ENCODE peak calls at places on chromosomes 13 and 19, in four cellular contexts. One of them, this sample, is unnamed.

GRCh38 chr19:33795370-33796163 is 1.1 kb upstream of the KCTD15 start:
- DNase-seq in IMR-90: peak; percentile 75
- DNase-seq in neuronal stem cell: peak; percentile 88
- DNase-seq in H9: peak; percentile 88
- DNase-seq in this sample: peak; percentile 94

GRCh38 chr13:113623491-113624234 is 34.3 kb downstream of the ATP4B start:
- DNase-seq in H9: no peak
- DNase-seq in IMR-90: no peak
- DNase-seq in neuronal stem cell: no peak
- DNase-seq in this sample: no peak

GRCh38 chr13:65461590-65461989 is 1768.5 kb downstream of the PCDH9 start:
- DNase-seq in neuronal stem cell: no peak
- DNase-seq in IMR-90: peak; percentile 83
- DNase-seq in H9: no peak
- DNase-seq in this sample: peak; percentile 6

GRCh38 chr19:28737021-28737525 is 475.9 kb downstream of the UQCRFS1 start:
- DNase-seq in H9: no peak
- DNase-seq in neuronal stem cell: no peak
- DNase-seq in IMR-90: peak; percentile 44
- DNase-seq in this sample: peak; percentile 32

GRCh38 chr13:100533588-100534041 is 55.0 kb downstream of the GGACT start:
- DNase-seq in IMR-90: no peak
- DNase-seq in neuronal stem cell: no peak
- DNase-seq in H9: no peak
- DNase-seq in this sample: no peak

GRCh38 chr13:90414691-90415596 is 932.5 kb upstream of the MIR17HG start:
- DNase-seq in H9: no peak
- DNase-seq in neuronal stem cell: no peak
- DNase-seq in IMR-90: peak; percentile 81
- DNase-seq in this sample: peak; percentile 84

GRCh38 chr13:73585236-73585635 is 526.4 kb downstream of the KLF5 start:
- DNase-seq in neuronal stem cell: no peak
- DNase-seq in IMR-90: no peak
- DNase-seq in H9: no peak
- DNase-seq in this sample: no peak

GRCh38 chr13:29140277-29140676 is 320.1 kb downstream of the MTUS2 start:
- DNase-seq in H9: no peak
- DNase-seq in neuronal stem cell: no peak
- DNase-seq in IMR-90: no peak
- DNase-seq in this sample: peak; percentile 60

GRCh38 chr13:32587014-32587773 is 942 bp downstream of the PDS5B start:
- DNase-seq in H9: peak; percentile 47
- DNase-seq in IMR-90: peak; percentile 62
- DNase-seq in neuronal stem cell: peak; percentile 51
- DNase-seq in this sample: peak; percentile 72

GRCh38 chr19:2361259-2362038 is 1.4 kb downstream of the TMPRSS9 start:
- DNase-seq in H9: no peak
- DNase-seq in IMR-90: no peak
- DNase-seq in neuronal stem cell: no peak
- DNase-seq in this sample: no peak

GRCh38 chr13:27822258-27822872 is 30.1 kb downstream of the GSX1 start:
- DNase-seq in H9: no peak
- DNase-seq in IMR-90: no peak
- DNase-seq in neuronal stem cell: no peak
- DNase-seq in this sample: no peak

GRCh38 chr13:53778937-53779336 is 750.3 kb downstream of the OLFM4 start:
- DNase-seq in H9: no peak
- DNase-seq in IMR-90: no peak
- DNase-seq in neuronal stem cell: no peak
- DNase-seq in this sample: peak; percentile 22

GRCh38 chr19:2624537-2625091 is 77.9 kb downstream of the GNG7 start:
- DNase-seq in IMR-90: no peak
- DNase-seq in H9: peak; percentile 83
- DNase-seq in neuronal stem cell: no peak
- DNase-seq in this sample: peak; percentile 90

GRCh38 chr19:35718345-35719041 is 690 bp downstream of the KMT2B start:
- DNase-seq in neuronal stem cell: peak; percentile 21
- DNase-seq in H9: no peak
- DNase-seq in IMR-90: no peak
- DNase-seq in this sample: peak; percentile 28

GRCh38 chr19:35715981-35716734 is 1.6 kb upstream of the KMT2B start:
- DNase-seq in IMR-90: peak; percentile 30
- DNase-seq in neuronal stem cell: no peak
- DNase-seq in H9: no peak
- DNase-seq in this sample: no peak

GRCh38 chr19:35716985-35717664 is 678 bp upstream of the KMT2B start:
- DNase-seq in neuronal stem cell: peak; percentile 95
- DNase-seq in H9: peak; percentile 95
- DNase-seq in IMR-90: peak; percentile 94
- DNase-seq in this sample: peak; percentile 98

GRCh38 chr19:35716735-35716984 is 1.1 kb upstream of the KMT2B start:
- DNase-seq in IMR-90: no peak
- DNase-seq in H9: no peak
- DNase-seq in neuronal stem cell: no peak
- DNase-seq in this sample: no peak

DNA sequence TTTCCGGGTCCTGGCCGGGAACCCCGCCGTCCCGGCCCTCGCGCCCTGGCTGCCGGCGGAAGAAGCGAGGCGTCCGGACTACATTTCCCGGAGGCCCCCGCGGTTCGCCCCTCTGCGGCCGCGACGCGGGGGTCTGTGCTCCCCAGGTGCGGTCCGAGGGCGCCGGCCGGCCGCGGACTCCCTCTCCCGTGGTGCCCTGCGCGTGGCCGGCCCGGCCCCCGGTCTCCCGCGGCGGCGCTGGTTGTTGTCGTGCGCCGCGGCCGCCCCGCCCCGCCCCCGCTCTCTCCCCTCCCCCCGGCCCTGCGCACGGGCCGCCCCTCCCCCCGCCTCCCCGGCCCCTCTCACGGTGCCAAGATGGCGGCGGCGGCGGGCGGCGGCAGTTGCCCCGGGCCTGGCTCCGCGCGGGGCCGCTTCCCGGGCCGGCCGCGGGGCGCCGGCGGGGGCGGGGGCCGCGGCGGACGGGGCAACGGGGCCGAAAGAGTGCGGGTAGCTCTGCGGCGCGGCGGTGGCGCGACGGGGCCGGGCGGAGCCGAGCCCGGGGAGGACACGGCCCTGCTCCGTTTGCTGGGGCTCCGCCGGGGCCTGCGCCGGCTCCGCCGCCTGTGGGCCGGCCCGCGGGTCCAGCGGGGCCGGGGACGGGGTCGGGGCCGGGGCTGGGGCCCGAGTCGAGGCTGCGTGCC is at the start of gene KMT2B:
- DNase-seq in H9: peak; percentile 98
- DNase-seq in neuronal stem cell: no peak
- DNase-seq in IMR-90: no peak
- DNase-seq in this sample: no peak
- H2BK5ac ChIP-seq in H9: no peak within 1 kb of the TSS
- H2BK5ac ChIP-seq in neuronal stem cell: peak within 1 kb of the TSS; percentile 98
- H2BK5ac ChIP-seq in IMR-90: peak within 1 kb of the TSS; percentile 71
- H2BK5ac ChIP-seq in this sample: peak within 1 kb of the TSS; percentile 45

GRCh38 chr19:7458675-7459074 is 30.2 kb downstream of the PEX11G start:
- DNase-seq in H9: no peak
- DNase-seq in IMR-90: no peak
- DNase-seq in neuronal stem cell: no peak
- DNase-seq in this sample: no peak

GRCh38 chr19:7459773-7460172 is 29.1 kb downstream of the PEX11G start:
- DNase-seq in neuronal stem cell: no peak
- DNase-seq in H9: no peak
- DNase-seq in IMR-90: no peak
- DNase-seq in this sample: no peak

GRCh38 chr19:7460562-7460966 is 28.3 kb downstream of the PEX11G start:
- DNase-seq in H9: no peak
- DNase-seq in neuronal stem cell: no peak
- DNase-seq in IMR-90: peak; percentile 44
- DNase-seq in this sample: peak; percentile 67

GRCh38 chr19:7463575-7463974 is 25.3 kb downstream of the PEX11G start:
- DNase-seq in neuronal stem cell: no peak
- DNase-seq in H9: no peak
- DNase-seq in IMR-90: no peak
- DNase-seq in this sample: no peak

DNA sequence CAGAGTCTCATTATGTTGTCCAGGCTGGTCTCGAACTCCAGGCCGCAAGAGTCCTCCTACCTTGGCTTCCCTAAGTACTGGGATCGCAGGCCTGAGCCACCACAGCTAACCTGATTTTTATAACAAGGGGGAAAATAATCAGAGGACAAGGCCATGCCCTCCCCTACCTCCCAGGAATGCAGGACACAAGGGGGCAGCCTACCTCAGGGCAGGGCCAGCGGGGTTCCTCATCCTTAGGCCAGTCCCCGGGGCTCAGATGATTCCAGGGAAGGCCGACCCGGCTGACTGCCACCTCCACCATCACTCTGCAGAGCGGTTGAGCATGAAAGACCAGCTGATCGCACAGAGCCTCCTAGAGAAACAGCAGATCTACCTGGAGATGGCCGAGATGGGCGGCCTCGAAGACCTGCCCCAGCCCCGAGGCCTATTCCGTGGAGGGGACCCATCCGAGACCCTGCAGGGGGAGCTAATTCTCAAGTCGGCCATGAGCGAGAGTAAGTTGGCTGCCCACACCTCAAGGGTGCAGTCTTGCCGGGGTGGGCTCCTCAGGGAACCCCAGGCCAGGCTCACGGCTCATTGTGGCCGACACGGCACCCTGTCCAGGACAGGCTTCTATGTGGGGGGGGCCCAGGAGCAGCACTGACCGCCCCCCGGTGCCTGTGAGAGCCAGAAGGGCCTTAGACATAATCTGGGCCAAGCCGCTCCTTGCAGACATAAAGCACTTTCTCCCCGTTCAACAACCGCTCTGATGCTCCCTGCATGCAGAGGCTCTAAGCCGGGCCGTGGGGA is 26.8 kb downstream of the PEX11G start:
- DNase-seq in neuronal stem cell: no peak
- DNase-seq in IMR-90: no peak
- DNase-seq in H9: peak; percentile 58
- DNase-seq in this sample: peak; percentile 53
- H4K8ac ChIP-seq in neuronal stem cell: no peak overlapping the region
- H4K8ac ChIP-seq in IMR-90: no peak overlapping the region
- H4K8ac ChIP-seq in H9: no peak overlapping the region
- H4K8ac ChIP-seq in this sample: no peak overlapping the region

GRCh38 chr13:23504188-23504587 is 66.0 kb upstream of the TNFRSF19 start:
- DNase-seq in H9: no peak
- DNase-seq in IMR-90: peak; percentile 19
- DNase-seq in neuronal stem cell: no peak
- DNase-seq in this sample: no peak
- H2BK5ac ChIP-seq in H9: no peak overlapping the region
- H2BK5ac ChIP-seq in IMR-90: peak overlapping the region; percentile 85
- H2BK5ac ChIP-seq in neuronal stem cell: no peak overlapping the region
- H2BK5ac ChIP-seq in this sample: no peak overlapping the region

GRCh38 chr13:35768126-35768525 is 291.6 kb upstream of the MAB21L1 start:
- DNase-seq in IMR-90: no peak
- DNase-seq in neuronal stem cell: no peak
- DNase-seq in H9: no peak
- DNase-seq in this sample: no peak

GRCh38 chr13:35769812-35770211 is 293.3 kb upstream of the MAB21L1 start:
- DNase-seq in H9: no peak
- DNase-seq in IMR-90: no peak
- DNase-seq in neuronal stem cell: no peak
- DNase-seq in this sample: no peak

GRCh38 chr13:35771898-35772297 is 295.4 kb upstream of the MAB21L1 start:
- DNase-seq in H9: no peak
- DNase-seq in neuronal stem cell: no peak
- DNase-seq in IMR-90: peak; percentile 95
- DNase-seq in this sample: peak; percentile 85

GRCh38 chr13:35768551-35768950 is 292.1 kb upstream of the MAB21L1 start:
- DNase-seq in IMR-90: peak; percentile 76
- DNase-seq in neuronal stem cell: no peak
- DNase-seq in H9: no peak
- DNase-seq in this sample: no peak

DNA sequence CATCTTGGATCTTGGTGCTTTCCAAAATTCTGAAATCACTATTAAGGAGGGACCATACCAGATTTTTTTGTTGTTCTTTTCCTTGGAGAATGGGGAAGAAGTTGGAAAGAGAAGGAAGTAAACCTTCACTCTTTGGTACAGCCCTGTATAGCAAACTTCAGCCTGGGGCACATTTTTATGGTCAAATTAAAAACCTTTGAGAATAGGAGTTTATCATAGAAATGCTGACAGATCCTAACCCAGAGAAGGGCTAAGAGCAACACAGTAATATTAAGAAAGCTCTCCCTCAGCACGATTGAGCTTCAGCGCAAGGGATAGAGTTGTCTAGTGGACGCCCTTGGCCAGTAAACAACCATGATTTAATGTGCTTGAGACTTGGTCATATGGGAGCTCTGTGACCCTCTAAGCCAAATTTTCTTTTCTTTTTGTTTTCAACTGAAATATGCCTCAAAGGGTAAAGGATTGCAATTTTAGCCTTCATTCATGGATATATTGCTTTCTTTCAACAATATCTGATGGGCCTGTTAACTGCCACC is 294.3 kb upstream of the MAB21L1 start:
- DNase-seq in IMR-90: no peak
- DNase-seq in H9: no peak
- DNase-seq in neuronal stem cell: no peak
- DNase-seq in this sample: no peak
- H4K8ac ChIP-seq in IMR-90: peak overlapping the region; percentile 56
- H4K8ac ChIP-seq in H9: no peak overlapping the region
- H4K8ac ChIP-seq in neuronal stem cell: no peak overlapping the region
- H4K8ac ChIP-seq in this sample: no peak overlapping the region

DNA sequence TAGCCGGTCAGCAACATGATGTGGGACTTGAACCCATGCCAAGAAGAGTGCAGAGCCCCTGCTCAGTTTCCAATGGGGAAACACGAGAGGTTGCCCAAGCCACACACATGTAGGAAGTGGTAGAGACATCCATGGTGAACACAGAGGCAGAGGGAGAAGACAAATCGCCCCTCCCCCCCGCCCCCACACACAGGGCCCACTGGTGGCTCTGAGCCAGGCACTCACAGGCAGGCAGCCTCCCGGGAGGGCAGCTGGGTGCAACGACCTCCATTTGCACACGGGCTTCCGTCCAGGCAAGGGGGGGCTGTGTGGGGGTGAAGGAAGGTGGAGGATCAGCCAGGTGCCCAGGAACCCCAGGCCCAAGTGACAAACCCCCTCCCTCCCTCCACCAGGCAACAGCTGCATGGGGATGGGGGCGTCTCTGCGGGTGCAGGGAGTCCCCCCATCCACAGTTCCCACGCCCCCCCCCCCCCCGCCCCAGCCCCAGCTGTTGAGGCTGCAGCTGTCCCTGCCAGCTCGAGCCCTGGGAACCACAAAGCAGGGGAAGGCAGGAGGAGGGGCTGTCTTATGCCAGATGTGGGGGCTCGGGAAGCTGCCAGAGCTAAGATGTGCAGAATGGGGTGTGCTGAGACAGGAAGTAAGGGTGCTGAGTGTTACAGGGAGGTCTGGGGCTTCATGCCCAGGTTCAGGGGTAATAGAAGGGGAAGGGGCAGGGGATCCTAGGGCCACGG is 3.4 kb downstream of the NOTCH3 start:
- DNase-seq in H9: no peak
- DNase-seq in neuronal stem cell: no peak
- DNase-seq in IMR-90: peak; percentile 18
- DNase-seq in this sample: no peak
- H2BK5ac ChIP-seq in H9: no peak overlapping the region
- H2BK5ac ChIP-seq in neuronal stem cell: no peak overlapping the region
- H2BK5ac ChIP-seq in IMR-90: no peak overlapping the region
- H2BK5ac ChIP-seq in this sample: no peak overlapping the region

This sample was measured in mesendoderm.